ENCODE peak calls at places on chromosomes 12 and 14, in nine cellular contexts. B is neuronal stem cell, Z is A549, K is astrocyte of the spinal cord, Y is left ventricle myocardium inferior, V is cardiac fibroblast, O is fibroblast of lung, W is fibroblast of pulmonary artery, F is endodermal cell. I is an unnamed sample.
A peak's percentile ranks its signal among the peaks of the same experiment; 100 is the strongest.

GRCh38 chr12:21823581-21823980 is 49.1 kb upstream of the KCNJ8 start:
- DNase-seq in B (no peak), Z (no peak), K (peak; percentile 43), Y (peak; percentile 65), V (peak; percentile 18), O (peak; percentile 30), W (no peak), F (no peak), I (peak; percentile 70)

GRCh38 chr12:58176296-58176869 is 235.0 kb downstream of the ATP23 start:
- DNase-seq in B (peak; percentile 27), Z (peak; percentile 10), K (peak; percentile 33), Y (no peak), V (peak; percentile 31), O (no peak), W (peak; percentile 50), F (peak; percentile 93), I (no peak)

GRCh38 chr12:118549506-118550109 is 173.3 kb downstream of the SUDS3 start:
- DNase-seq in B (no peak), Z (no peak), K (no peak), Y (no peak), V (no peak), O (no peak), W (no peak), F (no peak), I (no peak)

GRCh38 chr12:19251481-19251880 is 121.9 kb downstream of the PLEKHA5 start:
- DNase-seq in B (no peak), Z (no peak), K (no peak), Y (no peak), V (no peak), O (no peak), W (peak; percentile 39), F (no peak), I (no peak)

GRCh38 chr12:51011960-51012359 is 14.2 kb downstream of the SLC11A2 start:
- DNase-seq in B (no peak), Z (no peak), K (no peak), Y (no peak), V (no peak), O (peak; percentile 22), W (no peak), F (no peak), I (no peak)

GRCh38 chr12:84825149-84825548 is 87.5 kb downstream of the SLC6A15 start:
- DNase-seq in B (no peak), Z (no peak), K (no peak), Y (no peak), V (no peak), O (no peak), W (no peak), F (no peak), I (no peak)

GRCh38 chr12:106342397-106343212 is 14.9 kb upstream of the POLR3B start:
- DNase-seq in B (no peak), Z (peak; percentile 25), K (peak; percentile 72), Y (peak; percentile 80), V (peak; percentile 81), O (peak; percentile 76), W (peak; percentile 78), F (no peak), I (peak; percentile 96)

GRCh38 chr12:130357241-130357640 is 19.6 kb downstream of the PIWIL1 start:
- DNase-seq in B (no peak), Z (no peak), K (no peak), Y (no peak), V (no peak), O (no peak), W (no peak), F (no peak), I (no peak)

GRCh38 chr12:50188875-50189575 is 21.9 kb upstream of the CERS5 start:
- DNase-seq in B (no peak), Z (no peak), K (no peak), Y (no peak), V (no peak), O (no peak), W (no peak), F (peak; percentile 34), I (no peak)

GRCh38 chr12:26122681-26123481 is 2.0 kb downstream of the BHLHE41 start:
- DNase-seq in B (peak; percentile 54), Z (peak; percentile 33), K (peak; percentile 83), Y (peak; percentile 63), V (peak; percentile 82), O (peak; percentile 88), W (peak; percentile 82), F (peak; percentile 80), I (peak; percentile 67)

GRCh38 chr12:102425109-102426009 is 55.0 kb downstream of the IGF1 start:
- DNase-seq in B (no peak), Z (no peak), K (no peak), Y (no peak), V (no peak), O (no peak), W (no peak), F (no peak), I (no peak)

GRCh38 chr12:124910561-124911478 is 3.6 kb downstream of the UBC start:
- DNase-seq in B (no peak), Z (no peak), K (no peak), Y (no peak), V (peak; percentile 70), O (peak; percentile 30), W (peak; percentile 52), F (no peak), I (no peak)
- H3K4me3 ChIP-seq in B (no peak overlapping the region), Z (peak overlapping the region; percentile 45), K (peak overlapping the region; percentile 23), Y (peak overlapping the region; percentile 60), V (peak overlapping the region; percentile 19), O (peak overlapping the region; percentile 81), W (peak overlapping the region; percentile 54), F (peak overlapping the region; percentile 72), I (peak overlapping the region; percentile 39)

DNA sequence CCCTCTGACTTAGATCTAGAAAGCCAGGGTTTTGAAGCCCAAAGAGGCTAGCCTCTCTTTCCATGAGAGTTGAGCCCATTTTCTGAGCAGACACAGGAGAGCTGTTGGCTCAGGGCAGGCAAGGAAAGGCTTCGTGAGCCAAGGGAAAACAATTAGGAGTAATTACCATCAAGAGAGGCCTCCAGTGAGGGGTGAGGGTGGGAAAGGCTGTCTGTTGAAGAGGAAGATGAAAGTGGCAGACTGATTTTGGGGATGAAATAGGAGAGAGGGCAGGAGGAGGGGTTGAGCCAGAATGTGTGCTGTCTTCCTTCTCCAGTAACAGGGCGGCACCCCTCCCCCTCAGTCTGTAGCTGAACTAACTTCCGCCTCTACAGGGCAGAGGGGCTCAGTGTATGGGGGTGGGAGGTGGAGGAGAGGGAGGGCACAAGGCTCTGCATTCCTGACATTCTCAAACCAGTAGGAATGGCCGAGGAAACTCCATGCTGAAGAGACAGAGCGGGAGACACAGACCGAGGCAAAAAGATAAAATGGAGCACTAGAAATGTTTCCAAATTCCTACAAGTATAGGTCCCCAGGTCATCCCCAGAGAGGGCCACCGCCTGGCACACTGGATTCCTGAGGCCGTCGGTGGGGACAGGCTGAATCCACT is 33.1 kb upstream of the COL2A1 start:
- DNase-seq in B (peak; percentile 88), Z (no peak), K (peak; percentile 26), Y (no peak), V (no peak), O (peak; percentile 60), W (peak; percentile 42), F (peak; percentile 99), I (no peak)
- H3K4me3 ChIP-seq in B (peak overlapping the region; percentile 26), Z (no peak overlapping the region), K (no peak overlapping the region), Y (no peak overlapping the region), V (no peak overlapping the region), O (no peak overlapping the region), W (no peak overlapping the region), F (peak overlapping the region; percentile 4), I (no peak overlapping the region)

DNA sequence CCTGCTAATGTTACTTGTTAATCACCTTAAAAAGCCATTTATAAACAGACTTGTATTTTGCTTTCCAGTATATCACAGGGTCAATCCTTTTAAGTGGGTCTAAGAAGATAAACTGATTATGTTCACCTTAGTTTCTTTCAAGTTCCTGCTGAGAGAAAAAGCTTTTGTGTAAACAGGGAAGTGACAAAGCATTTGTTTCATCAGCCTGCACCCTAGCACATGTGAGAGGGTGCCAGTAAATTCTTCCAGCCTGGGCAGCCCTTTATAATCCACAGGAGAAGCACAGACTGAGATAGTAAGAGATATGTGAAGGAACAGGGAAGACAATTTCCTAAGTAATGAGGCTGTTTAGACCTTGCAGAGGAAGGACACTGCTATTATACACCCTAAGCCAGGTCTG is 150.6 kb downstream of the KTN1 start:
- DNase-seq in B (no peak), Z (no peak), K (no peak), Y (no peak), V (no peak), O (no peak), W (peak; percentile 13), F (no peak), I (no peak)
- H3K4me3 ChIP-seq in B (no peak overlapping the region), Z (no peak overlapping the region), K (no peak overlapping the region), Y (no peak overlapping the region), V (no peak overlapping the region), O (no peak overlapping the region), W (no peak overlapping the region), F (no peak overlapping the region), I (no peak overlapping the region)

GRCh38 chr12:55704824-55705780 is 2.6 kb downstream of the ITGA7 start:
- DNase-seq in B (no peak), Z (no peak), K (no peak), Y (peak; percentile 5), V (peak; percentile 12), O (no peak), W (no peak), F (no peak), I (peak; percentile 85)
- H3K4me3 ChIP-seq in B (no peak overlapping the region), Z (no peak overlapping the region), K (no peak overlapping the region), Y (peak overlapping the region; percentile 80), V (no peak overlapping the region), O (no peak overlapping the region), W (no peak overlapping the region), F (no peak overlapping the region), I (peak overlapping the region; percentile 81)

GRCh38 chr12:12864243-12864642 is 27.1 kb upstream of the GPRC5A start:
- DNase-seq in B (no peak), Z (no peak), K (no peak), Y (no peak), V (no peak), O (no peak), W (no peak), F (no peak), I (no peak)

DNA sequence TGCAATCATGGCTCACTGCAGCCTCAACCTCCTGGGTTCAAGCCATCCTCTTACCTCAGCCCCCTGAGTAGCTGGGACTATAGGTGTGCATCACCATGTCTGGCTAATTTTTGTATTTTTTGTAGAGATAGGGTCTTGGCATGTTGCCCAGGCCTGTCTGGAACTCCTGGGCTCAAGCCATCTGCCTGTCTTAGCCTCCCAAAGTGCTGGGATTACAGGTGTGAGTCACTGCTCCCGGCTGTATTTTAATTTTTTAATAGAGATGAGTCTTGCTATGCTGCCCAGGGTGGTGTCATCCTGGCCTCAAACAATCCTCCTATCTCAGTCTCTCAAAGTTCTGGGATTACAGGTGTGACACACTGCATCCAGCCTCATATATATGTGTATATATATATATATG is 31.7 kb upstream of the GPRC5A start:
- DNase-seq in B (no peak), Z (no peak), K (no peak), Y (no peak), V (peak; percentile 33), O (peak; percentile 40), W (no peak), F (no peak), I (no peak)
- H3K4me3 ChIP-seq in B (no peak overlapping the region), Z (no peak overlapping the region), K (no peak overlapping the region), Y (no peak overlapping the region), V (no peak overlapping the region), O (no peak overlapping the region), W (no peak overlapping the region), F (no peak overlapping the region), I (no peak overlapping the region)

DNA sequence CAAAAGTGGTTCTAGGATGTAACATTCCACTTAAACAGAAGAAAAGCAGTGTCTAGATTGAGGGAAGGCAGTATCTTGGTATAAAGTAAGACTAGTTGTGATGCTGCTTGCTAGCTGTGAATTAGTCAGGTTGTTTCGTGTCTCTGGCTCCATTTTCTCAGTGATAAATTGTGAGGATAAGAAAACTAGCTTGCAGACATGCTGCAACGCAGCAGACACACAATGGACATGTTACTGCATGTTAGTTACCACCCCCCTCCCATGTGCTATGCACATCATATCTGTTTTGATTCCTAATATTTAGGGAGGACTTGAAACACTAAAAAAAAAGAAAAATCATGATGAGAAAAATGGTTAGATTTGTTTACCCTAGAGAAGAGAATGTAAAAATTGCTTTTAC is 2.9 kb downstream of the CCNK start:
- DNase-seq in B (no peak), Z (no peak), K (no peak), Y (no peak), V (no peak), O (no peak), W (no peak), F (no peak), I (no peak)
- H3K4me3 ChIP-seq in B (no peak overlapping the region), Z (no peak overlapping the region), K (no peak overlapping the region), Y (no peak overlapping the region), V (no peak overlapping the region), O (no peak overlapping the region), W (no peak overlapping the region), F (no peak overlapping the region), I (no peak overlapping the region)

I was measured in right cardiac atrium.